ENCODE peak calls at places on chromosome 14, in five cellular contexts. One of them, this sample, is unnamed.

GRCh38 chr14:99758121-99758871 is 34.9 kb upstream of the EML1 start:
- DNase-seq in GM13976: no peak
- DNase-seq in amygdala: no peak
- DNase-seq in activated naive CD8-positive, alpha-beta T cell treated with anti-CD3 and anti-CD28 coated beads, Interleukin-2, amount 50 U/mL, for 24 hours: no peak
- DNase-seq in astrocyte of the hippocampus: peak
- DNase-seq in this sample: no peak

GRCh38 chr14:99971087-99971928 is 93.9 kb upstream of the EVL start:
- DNase-seq in astrocyte of the hippocampus: peak
- DNase-seq in amygdala: peak
- DNase-seq in activated naive CD8-positive, alpha-beta T cell treated with anti-CD3 and anti-CD28 coated beads, Interleukin-2, amount 50 U/mL, for 24 hours: peak
- DNase-seq in GM13976: peak
- DNase-seq in this sample: peak

GRCh38 chr14:26281280-26281998 is 316.4 kb downstream of the NOVA1 start:
- DNase-seq in amygdala: no peak
- DNase-seq in activated naive CD8-positive, alpha-beta T cell treated with anti-CD3 and anti-CD28 coated beads, Interleukin-2, amount 50 U/mL, for 24 hours: no peak
- DNase-seq in GM13976: no peak
- DNase-seq in astrocyte of the hippocampus: peak
- DNase-seq in this sample: no peak

GRCh38 chr14:102889615-102890014 is 32.8 kb upstream of the AMN start:
- DNase-seq in astrocyte of the hippocampus: no peak
- DNase-seq in activated naive CD8-positive, alpha-beta T cell treated with anti-CD3 and anti-CD28 coated beads, Interleukin-2, amount 50 U/mL, for 24 hours: no peak
- DNase-seq in amygdala: no peak
- DNase-seq in GM13976: no peak
- DNase-seq in this sample: no peak

GRCh38 chr14:90632451-90632850 is 183.8 kb downstream of the TTC7B start:
- DNase-seq in amygdala: no peak
- DNase-seq in GM13976: no peak
- DNase-seq in astrocyte of the hippocampus: peak
- DNase-seq in activated naive CD8-positive, alpha-beta T cell treated with anti-CD3 and anti-CD28 coated beads, Interleukin-2, amount 50 U/mL, for 24 hours: no peak
- DNase-seq in this sample: no peak

GRCh38 chr14:51607677-51608076 is 44.0 kb upstream of the FRMD6 start:
- DNase-seq in activated naive CD8-positive, alpha-beta T cell treated with anti-CD3 and anti-CD28 coated beads, Interleukin-2, amount 50 U/mL, for 24 hours: no peak
- DNase-seq in astrocyte of the hippocampus: no peak
- DNase-seq in GM13976: no peak
- DNase-seq in amygdala: no peak
- DNase-seq in this sample: no peak

GRCh38 chr14:47366006-47366405 is 309.4 kb downstream of the MDGA2 start:
- DNase-seq in astrocyte of the hippocampus: no peak
- DNase-seq in activated naive CD8-positive, alpha-beta T cell treated with anti-CD3 and anti-CD28 coated beads, Interleukin-2, amount 50 U/mL, for 24 hours: no peak
- DNase-seq in GM13976: no peak
- DNase-seq in amygdala: no peak
- DNase-seq in this sample: no peak

GRCh38 chr14:75046275-75046674 is 5.0 kb downstream of the MLH3 start:
- DNase-seq in GM13976: no peak
- DNase-seq in activated naive CD8-positive, alpha-beta T cell treated with anti-CD3 and anti-CD28 coated beads, Interleukin-2, amount 50 U/mL, for 24 hours: no peak
- DNase-seq in amygdala: no peak
- DNase-seq in astrocyte of the hippocampus: no peak
- DNase-seq in this sample: no peak

GRCh38 chr14:26597136-26598080 is at the start of gene NOVA1:
- DNase-seq in activated naive CD8-positive, alpha-beta T cell treated with anti-CD3 and anti-CD28 coated beads, Interleukin-2, amount 50 U/mL, for 24 hours: peak
- DNase-seq in amygdala: peak
- DNase-seq in astrocyte of the hippocampus: peak
- DNase-seq in GM13976: peak
- DNase-seq in this sample: no peak

GRCh38 chr14:100827140-100827517 is 1.2 kb downstream of the MEG3 start:
- DNase-seq in astrocyte of the hippocampus: peak
- DNase-seq in amygdala: no peak
- DNase-seq in activated naive CD8-positive, alpha-beta T cell treated with anti-CD3 and anti-CD28 coated beads, Interleukin-2, amount 50 U/mL, for 24 hours: no peak
- DNase-seq in GM13976: no peak
- DNase-seq in this sample: no peak

GRCh38 chr14:29805415-29806123 is 122.1 kb downstream of the PRKD1 start:
- DNase-seq in amygdala: no peak
- DNase-seq in activated naive CD8-positive, alpha-beta T cell treated with anti-CD3 and anti-CD28 coated beads, Interleukin-2, amount 50 U/mL, for 24 hours: no peak
- DNase-seq in astrocyte of the hippocampus: peak
- DNase-seq in GM13976: no peak
- DNase-seq in this sample: no peak

GRCh38 chr14:44081146-44081545 is 425.9 kb downstream of the FSCB start:
- DNase-seq in amygdala: no peak
- DNase-seq in GM13976: no peak
- DNase-seq in astrocyte of the hippocampus: no peak
- DNase-seq in activated naive CD8-positive, alpha-beta T cell treated with anti-CD3 and anti-CD28 coated beads, Interleukin-2, amount 50 U/mL, for 24 hours: no peak
- DNase-seq in this sample: no peak

GRCh38 chr14:77691259-77691658 is 16.6 kb downstream of the ALKBH1 start:
- DNase-seq in activated naive CD8-positive, alpha-beta T cell treated with anti-CD3 and anti-CD28 coated beads, Interleukin-2, amount 50 U/mL, for 24 hours: no peak
- DNase-seq in GM13976: no peak
- DNase-seq in amygdala: no peak
- DNase-seq in astrocyte of the hippocampus: peak
- DNase-seq in this sample: no peak

GRCh38 chr14:58636129-58636528 is 1.6 kb upstream of the DACT1 start:
- DNase-seq in GM13976: no peak
- DNase-seq in activated naive CD8-positive, alpha-beta T cell treated with anti-CD3 and anti-CD28 coated beads, Interleukin-2, amount 50 U/mL, for 24 hours: no peak
- DNase-seq in astrocyte of the hippocampus: no peak
- DNase-seq in amygdala: no peak
- DNase-seq in this sample: no peak

GRCh38 chr14:30608533-30609006 is 13.5 kb upstream of the SCFD1 start:
- DNase-seq in activated naive CD8-positive, alpha-beta T cell treated with anti-CD3 and anti-CD28 coated beads, Interleukin-2, amount 50 U/mL, for 24 hours: no peak
- DNase-seq in amygdala: no peak
- DNase-seq in astrocyte of the hippocampus: peak
- DNase-seq in GM13976: no peak
- DNase-seq in this sample: no peak

GRCh38 chr14:20609215-20610001 is 18.2 kb upstream of the RNASE12 start:
- DNase-seq in astrocyte of the hippocampus: peak
- DNase-seq in GM13976: peak
- DNase-seq in activated naive CD8-positive, alpha-beta T cell treated with anti-CD3 and anti-CD28 coated beads, Interleukin-2, amount 50 U/mL, for 24 hours: peak
- DNase-seq in amygdala: peak
- DNase-seq in this sample: peak

GRCh38 chr14:88746042-88746441 is 46.7 kb downstream of the EML5 start:
- DNase-seq in GM13976: no peak
- DNase-seq in activated naive CD8-positive, alpha-beta T cell treated with anti-CD3 and anti-CD28 coated beads, Interleukin-2, amount 50 U/mL, for 24 hours: no peak
- DNase-seq in astrocyte of the hippocampus: peak
- DNase-seq in amygdala: no peak
- DNase-seq in this sample: no peak

GRCh38 chr14:68359862-68360552 is 432.9 kb downstream of the ZFP36L1 start:
- DNase-seq in activated naive CD8-positive, alpha-beta T cell treated with anti-CD3 and anti-CD28 coated beads, Interleukin-2, amount 50 U/mL, for 24 hours: no peak
- DNase-seq in GM13976: no peak
- DNase-seq in amygdala: peak
- DNase-seq in astrocyte of the hippocampus: peak
- DNase-seq in this sample: no peak

GRCh38 chr14:88895116-88895515 is 70.7 kb downstream of the TTC8 start:
- DNase-seq in amygdala: no peak
- DNase-seq in activated naive CD8-positive, alpha-beta T cell treated with anti-CD3 and anti-CD28 coated beads, Interleukin-2, amount 50 U/mL, for 24 hours: no peak
- DNase-seq in GM13976: no peak
- DNase-seq in astrocyte of the hippocampus: peak
- DNase-seq in this sample: no peak

GRCh38 chr14:31265701-31266398 is 58.3 kb upstream of the HECTD1 start:
- DNase-seq in activated naive CD8-positive, alpha-beta T cell treated with anti-CD3 and anti-CD28 coated beads, Interleukin-2, amount 50 U/mL, for 24 hours: no peak
- DNase-seq in GM13976: no peak
- DNase-seq in amygdala: no peak
- DNase-seq in astrocyte of the hippocampus: peak
- DNase-seq in this sample: no peak

GRCh38 chr14:67514650-67515385 is 18.3 kb upstream of the PLEKHH1 start:
- DNase-seq in amygdala: peak
- DNase-seq in activated naive CD8-positive, alpha-beta T cell treated with anti-CD3 and anti-CD28 coated beads, Interleukin-2, amount 50 U/mL, for 24 hours: peak
- DNase-seq in GM13976: peak
- DNase-seq in astrocyte of the hippocampus: peak
- DNase-seq in this sample: peak

GRCh38 chr14:60684203-60684602 is 34.9 kb upstream of the SIX1 start:
- DNase-seq in amygdala: no peak
- DNase-seq in astrocyte of the hippocampus: no peak
- DNase-seq in GM13976: no peak
- DNase-seq in activated naive CD8-positive, alpha-beta T cell treated with anti-CD3 and anti-CD28 coated beads, Interleukin-2, amount 50 U/mL, for 24 hours: no peak
- DNase-seq in this sample: no peak

GRCh38 chr14:39232554-39233415 is 930 bp upstream of the MIA2 start:
- DNase-seq in astrocyte of the hippocampus: peak
- DNase-seq in activated naive CD8-positive, alpha-beta T cell treated with anti-CD3 and anti-CD28 coated beads, Interleukin-2, amount 50 U/mL, for 24 hours: no peak
- DNase-seq in amygdala: no peak
- DNase-seq in GM13976: no peak
- DNase-seq in this sample: no peak

GRCh38 chr14:68458840-68459469 is 333.9 kb downstream of the ZFP36L1 start:
- DNase-seq in GM13976: no peak
- DNase-seq in amygdala: no peak
- DNase-seq in astrocyte of the hippocampus: peak
- DNase-seq in activated naive CD8-positive, alpha-beta T cell treated with anti-CD3 and anti-CD28 coated beads, Interleukin-2, amount 50 U/mL, for 24 hours: no peak
- DNase-seq in this sample: no peak